ENCODE peak calls at places on chromosome 14, in five cellular contexts. W is HFF-Myc, F is H9, B is fibroblast of the aortic adventitia, E is stomach. R is an unnamed sample.

GRCh38 chr14:105845725-105846309 is 319.4 kb downstream of the TMEM121 start:
- DNase-seq in E (no peak), B (no peak), W (no peak), F (no peak), R (no peak)

GRCh38 chr14:91116913-91117588 is 3.2 kb downstream of the DGLUCY start:
- DNase-seq in W (no peak), F (no peak), E (no peak), B (peak), R (no peak)

GRCh38 chr14:76696791-76697190 is 64.5 kb upstream of the VASH1 start:
- DNase-seq in W (no peak), B (no peak), E (no peak), F (no peak), R (no peak)

GRCh38 chr14:45426685-45427282 is 173.8 kb upstream of the MIS18BP1 start:
- DNase-seq in F (peak), E (no peak), W (peak), B (peak), R (peak)

GRCh38 chr14:35821546-35822411 is 4.4 kb upstream of the BRMS1L start:
- DNase-seq in W (peak), F (no peak), B (peak), E (no peak), R (no peak)

GRCh38 chr14:101109347-101109638 is 205.8 kb upstream of the RTL1 start:
- DNase-seq in E (peak), W (no peak), B (no peak), F (no peak), R (no peak)

GRCh38 chr14:92724516-92725340 is 23.7 kb downstream of the LGMN start:
- DNase-seq in F (no peak), B (no peak), E (peak), W (no peak), R (no peak)

GRCh38 chr14:74698894-74699293 is 14.0 kb downstream of the AREL1 start:
- DNase-seq in E (no peak), W (no peak), B (no peak), F (no peak), R (no peak)

GRCh38 chr14:50599700-50600444 is 39.9 kb downstream of the ATL1 start:
- DNase-seq in E (no peak), F (no peak), W (peak), B (peak), R (no peak)

GRCh38 chr14:75399819-75400678 is 27.8 kb upstream of the JDP2 start:
- DNase-seq in E (peak), F (no peak), B (peak), W (no peak), R (no peak)

GRCh38 chr14:101972126-101972785 is 7.9 kb downstream of the DYNC1H1 start:
- DNase-seq in F (no peak), E (peak), B (peak), W (peak), R (no peak)

GRCh38 chr14:38616959-38617358 is 361.1 kb upstream of the CLEC14A start:
- DNase-seq in W (no peak), E (no peak), F (no peak), B (no peak), R (no peak)

GRCh38 chr14:68394719-68395117 is 398.1 kb downstream of the ZFP36L1 start:
- DNase-seq in F (peak), B (no peak), W (no peak), E (no peak), R (peak)

GRCh38 chr14:44564908-44565307 is 57.8 kb upstream of the FSCB start:
- DNase-seq in E (no peak), F (no peak), B (peak), W (no peak), R (no peak)

GRCh38 chr14:104450811-104451401 is 128.7 kb upstream of the C14orf180 start:
- DNase-seq in B (no peak), W (no peak), E (no peak), F (no peak), R (no peak)

GRCh38 chr14:98210045-98210678 is 1061.8 kb downstream of the BCL11B start:
- DNase-seq in B (no peak), W (no peak), E (no peak), F (no peak), R (no peak)

GRCh38 chr14:105419305-105420091 is at the start of gene MTA1:
- DNase-seq in E (peak), F (no peak), W (no peak), B (no peak), R (peak)

GRCh38 chr14:106564058-106564643 is 1037.8 kb downstream of the TMEM121 start:
- DNase-seq in E (no peak), W (no peak), F (no peak), B (no peak), R (no peak)

GRCh38 chr14:79540394-79540793 is 670.9 kb downstream of the DIO2 start:
- DNase-seq in E (no peak), F (no peak), B (no peak), W (no peak), R (no peak)

GRCh38 chr14:79544671-79545070 is 666.6 kb downstream of the DIO2 start:
- DNase-seq in B (peak), F (no peak), W (no peak), E (no peak), R (no peak)

GRCh38 chr14:79543348-79543747 is 668.0 kb downstream of the DIO2 start:
- DNase-seq in E (no peak), F (no peak), B (no peak), W (no peak), R (no peak)

GRCh38 chr14:79542121-79542520 is 669.2 kb downstream of the DIO2 start:
- DNase-seq in B (peak), E (no peak), F (no peak), W (no peak), R (no peak)

GRCh38 chr14:79543966-79544365 is 667.3 kb downstream of the DIO2 start:
- DNase-seq in B (peak), F (peak), E (no peak), W (no peak), R (no peak)
- TF ChIP-seq CTCF in B (peak), F (peak), E (no peak), W (no peak), R (peak)

GRCh38 chr14:25026476-25027137 is 23.3 kb downstream of the STXBP6 start:
- DNase-seq in W (no peak), E (no peak), B (no peak), F (no peak), R (no peak)

GRCh38 chr14:25034803-25035681 is 14.9 kb downstream of the STXBP6 start:
- DNase-seq in B (no peak), E (no peak), F (no peak), W (no peak), R (no peak)

GRCh38 chr14:25037032-25037431 is 12.9 kb downstream of the STXBP6 start:
- DNase-seq in E (no peak), F (no peak), W (no peak), B (no peak), R (no peak)

GRCh38 chr14:25033358-25033757 is 16.6 kb downstream of the STXBP6 start:
- DNase-seq in B (no peak), F (no peak), E (no peak), W (no peak), R (no peak)

DNA sequence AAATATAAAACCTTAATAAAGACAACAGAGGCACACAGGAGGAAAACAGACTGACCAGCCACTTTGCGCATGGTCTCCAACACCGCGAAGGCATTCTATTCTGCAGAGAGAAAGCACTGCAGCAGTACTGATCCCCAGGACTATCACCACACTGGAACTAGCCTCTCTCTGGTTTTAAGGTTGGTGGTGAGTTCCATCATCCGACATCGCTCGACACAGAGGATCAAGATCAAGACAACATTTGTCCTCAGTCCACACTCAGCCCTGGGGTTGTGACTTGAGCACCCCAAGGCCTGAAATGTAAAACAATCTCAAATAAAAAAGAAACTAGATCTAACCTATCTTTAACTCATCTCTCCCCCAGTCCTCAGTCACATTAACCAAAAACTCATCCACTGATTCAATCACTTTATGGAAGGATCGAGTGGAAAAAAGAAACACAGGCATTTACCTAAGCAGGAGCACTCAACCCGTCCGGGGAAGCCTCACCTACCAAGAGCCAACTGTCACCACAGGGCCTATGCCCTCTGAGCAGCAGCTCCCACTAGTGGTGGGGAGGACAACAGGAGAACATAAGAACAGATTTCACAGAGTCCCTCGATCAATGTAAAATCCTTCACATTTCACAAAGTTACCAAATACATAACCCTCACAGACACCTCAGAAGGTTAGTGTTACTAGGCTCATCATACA is 17.7 kb downstream of the STXBP6 start:
- DNase-seq in F (peak), W (no peak), E (no peak), B (no peak), R (no peak)
- TF ChIP-seq CTCF in F (peak), W (peak), E (no peak), B (no peak), R (no peak)

GRCh38 chr14:96359959-96360358 is 3.2 kb downstream of the ATG2B start:
- DNase-seq in W (no peak), B (no peak), F (no peak), E (no peak), R (no peak)

GRCh38 chr14:96362071-96362964 is 823 bp downstream of the ATG2B start:
- DNase-seq in B (peak), F (no peak), W (no peak), E (peak), R (peak)

GRCh38 chr14:96354246-96354645 is 8.9 kb downstream of the ATG2B start:
- DNase-seq in F (no peak), W (no peak), E (no peak), B (no peak), R (no peak)

GRCh38 chr14:96352708-96353107 is 10.4 kb downstream of the ATG2B start:
- DNase-seq in E (no peak), W (no peak), B (no peak), F (no peak), R (no peak)

GRCh38 chr14:96357216-96357615 is 5.9 kb downstream of the ATG2B start:
- DNase-seq in F (no peak), W (no peak), B (no peak), E (no peak), R (no peak)
- TF ChIP-seq CTCF in F (peak), W (no peak), B (peak), E (no peak), R (no peak)

DNA sequence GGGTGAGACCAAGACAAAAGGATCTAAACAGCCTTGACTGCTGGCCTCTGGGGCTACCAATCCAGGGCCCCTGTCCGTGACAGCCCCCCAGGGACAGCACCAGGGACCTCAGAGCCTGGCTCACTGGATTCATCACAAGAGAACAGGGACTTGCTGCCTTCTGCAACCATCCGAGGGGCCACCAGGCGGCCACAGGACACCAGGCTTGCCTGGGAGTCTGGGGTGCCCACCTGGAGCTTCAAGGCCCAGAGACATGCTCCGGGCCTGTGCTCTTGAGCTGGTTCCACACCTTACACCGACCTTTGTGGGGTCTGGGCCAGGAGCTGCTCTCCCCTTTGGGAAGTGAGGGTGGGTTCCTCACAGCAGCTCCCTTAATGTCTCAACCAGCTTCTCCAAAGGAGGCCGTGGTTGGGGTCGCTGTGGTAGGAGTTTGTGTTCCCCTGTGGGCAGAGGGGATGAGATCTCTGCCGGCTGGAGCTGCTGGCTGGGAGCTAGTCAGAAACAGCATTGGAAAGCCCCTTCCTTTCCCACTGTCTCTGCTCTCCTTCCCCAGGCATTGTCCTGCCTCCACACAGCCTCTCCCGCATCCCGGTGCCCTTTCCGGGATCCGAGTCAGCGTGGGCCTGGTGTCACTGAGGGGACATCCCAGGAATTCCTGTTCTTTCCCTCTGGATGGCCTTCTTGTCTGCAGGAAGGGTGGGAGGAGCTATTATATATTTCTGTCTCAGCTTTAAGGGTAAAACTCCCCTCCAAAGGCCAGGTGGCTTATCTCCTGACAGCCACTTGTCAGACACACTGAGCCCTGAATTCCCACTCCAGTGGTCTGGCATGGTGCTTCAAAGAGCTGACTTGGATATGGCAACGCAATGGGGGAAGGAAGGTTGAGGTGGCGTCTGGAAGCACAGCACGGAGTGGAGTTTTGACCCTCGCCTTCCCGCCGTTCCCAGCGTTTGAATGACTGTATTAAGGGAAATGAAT is 5.1 kb upstream of the PAPLN start:
- DNase-seq in F (peak), W (no peak), B (no peak), E (no peak), R (peak)
- TF ChIP-seq CTCF in F (peak), W (peak), B (peak), E (no peak), R (peak)

R was measured in nephron progenitor cell.